ENCODE peak calls at places on chromosomes 3 and 15, in eight cellular contexts. W is nephron progenitor cell; B is mesendoderm; Z is naive thymus-derived CD4-positive, alpha-beta T cell; T is NCI-H1694 treated with DMSO at 0.1 percent for 48 hours; E is NCI-H1092; V is Panc1; N is iris pigment epithelial cell. D is an unnamed sample.

GRCh38 chr3:56502738-56503137 is 34.5 kb upstream of the ERC2 start:
- DNase-seq in W (no peak), B (no peak), Z (no peak), T (no peak), E (no peak), V (no peak), N (no peak), D (no peak)

GRCh38 chr3:38487323-38487722 is 8.8 kb upstream of the EXOG start:
- DNase-seq in W (no peak), B (no peak), Z (no peak), T (no peak), E (no peak), V (no peak), N (no peak), D (no peak)

GRCh38 chr3:166100710-166101109 is 263.5 kb upstream of the BCHE start:
- DNase-seq in W (no peak), B (no peak), Z (no peak), T (no peak), E (no peak), V (no peak), N (peak), D (no peak)

GRCh38 chr15:101172421-101173097 is 79.3 kb downstream of the CHSY1 start:
- DNase-seq in W (no peak), B (no peak), Z (no peak), T (no peak), E (no peak), V (no peak), N (peak), D (no peak)

GRCh38 chr3:72641684-72642083 is 206.6 kb downstream of the SHQ1 start:
- DNase-seq in W (no peak), B (peak), Z (no peak), T (no peak), E (no peak), V (no peak), N (no peak), D (no peak)

GRCh38 chr3:30426319-30426993 is 179.9 kb upstream of the TGFBR2 start:
- DNase-seq in W (no peak), B (peak), Z (no peak), T (no peak), E (no peak), V (no peak), N (peak), D (peak)

GRCh38 chr3:143166376-143166775 is 46.8 kb downstream of the CHST2 start:
- DNase-seq in W (no peak), B (no peak), Z (no peak), T (no peak), E (no peak), V (no peak), N (peak), D (peak)

GRCh38 chr3:147410126-147410517 is 957 bp downstream of the ZIC1 start:
- DNase-seq in W (no peak), B (peak), Z (no peak), T (no peak), E (no peak), V (no peak), N (no peak), D (no peak)

GRCh38 chr15:74438696-74439316 is 5.0 kb upstream of the SEMA7A start:
- DNase-seq in W (peak), B (peak), Z (peak), T (peak), E (peak), V (peak), N (peak), D (peak)

GRCh38 chr3:187994221-187995085 is 159.5 kb upstream of the LPP start:
- DNase-seq in W (no peak), B (no peak), Z (no peak), T (no peak), E (no peak), V (no peak), N (peak), D (peak)

GRCh38 chr15:95647878-95648277 is 682.6 kb upstream of the NR2F2 start:
- DNase-seq in W (no peak), B (no peak), Z (no peak), T (no peak), E (no peak), V (no peak), N (no peak), D (no peak)

GRCh38 chr3:17023006-17023664 is 138.4 kb downstream of the PLCL2 start:
- DNase-seq in W (no peak), B (no peak), Z (no peak), T (no peak), E (no peak), V (no peak), N (peak), D (peak)

GRCh38 chr15:63076136-63077005 is 33.8 kb downstream of the TPM1 start:
- DNase-seq in W (no peak), B (peak), Z (no peak), T (no peak), E (no peak), V (no peak), N (no peak), D (no peak)

GRCh38 chr3:107701299-107701698 is 178.5 kb downstream of the BBX start:
- DNase-seq in W (no peak), B (no peak), Z (no peak), T (no peak), E (no peak), V (no peak), N (no peak), D (no peak)

GRCh38 chr3:159126261-159127020 is 324.6 kb downstream of the MFSD1 start:
- DNase-seq in W (no peak), B (no peak), Z (no peak), T (no peak), E (no peak), V (no peak), N (peak), D (peak)

GRCh38 chr15:58590236-58590635 is 158.4 kb downstream of the LIPC start:
- DNase-seq in W (no peak), B (peak), Z (no peak), T (no peak), E (no peak), V (no peak), N (no peak), D (no peak)

GRCh38 chr15:84960391-84961113 is 21.1 kb upstream of the PDE8A start:
- DNase-seq in W (no peak), B (peak), Z (no peak), T (no peak), E (no peak), V (no peak), N (no peak), D (no peak)

GRCh38 chr3:188442430-188442829 is 288.5 kb downstream of the LPP start:
- DNase-seq in W (no peak), B (no peak), Z (no peak), T (no peak), E (no peak), V (no peak), N (no peak), D (no peak)

D was measured in mesenchymal stem cell.